ENCODE peak calls at places on chromosome 9, in ten cellular contexts. S is SJSA1, W is K562, M is SK-N-SH, B is stomach, G is GM23248, N is heart left ventricle, F is fibroblast of lung, C is H7, T is left lung. K is an unnamed sample.

GRCh38 chr9:100377015-100377414 is 24.3 kb upstream of the TEX10 start:
- DNase-seq in S (no peak), W (no peak), M (no peak), B (no peak), G (no peak), N (no peak), F (no peak), C (no peak), T (no peak), K (no peak)

GRCh38 chr9:99253772-99254431 is 31.8 kb downstream of the SEC61B start:
- DNase-seq in S (peak), W (peak), M (no peak), B (no peak), G (no peak), N (no peak), F (no peak), C (no peak), T (no peak), K (no peak)

GRCh38 chr9:37348917-37349316 is 73.6 kb upstream of the GRHPR start:
- DNase-seq in S (no peak), W (no peak), M (no peak), B (no peak), G (no peak), N (no peak), F (no peak), C (no peak), T (no peak), K (no peak)

GRCh38 chr9:116391306-116391900 is 237.8 kb downstream of the PAPPA start:
- DNase-seq in S (peak), W (no peak), M (no peak), B (no peak), G (peak), N (no peak), F (peak), C (no peak), T (no peak), K (no peak)

GRCh38 chr9:22158983-22159382 is 149.9 kb upstream of the CDKN2B start:
- DNase-seq in S (no peak), W (no peak), M (no peak), B (peak), G (peak), N (no peak), F (peak), C (no peak), T (peak), K (no peak)

GRCh38 chr9:3525088-3525835 is 539 bp downstream of the RFX3 start:
- DNase-seq in S (peak), W (no peak), M (peak), B (no peak), G (peak), N (peak), F (no peak), C (peak), T (peak), K (no peak)

GRCh38 chr9:6873862-6874261 is 116.1 kb downstream of the KDM4C start:
- DNase-seq in S (peak), W (no peak), M (no peak), B (no peak), G (peak), N (no peak), F (peak), C (no peak), T (no peak), K (no peak)

GRCh38 chr9:21684231-21684630 is 118.2 kb upstream of the MTAP start:
- DNase-seq in S (no peak), W (no peak), M (no peak), B (no peak), G (no peak), N (no peak), F (no peak), C (no peak), T (no peak), K (no peak)

GRCh38 chr9:122029898-122030297 is 63.2 kb downstream of the TTLL11 start:
- DNase-seq in S (no peak), W (no peak), M (no peak), B (no peak), G (peak), N (no peak), F (no peak), C (no peak), T (no peak), K (no peak)

GRCh38 chr9:127716412-127716811 is 533 bp downstream of the TTC16 start:
- DNase-seq in S (no peak), W (no peak), M (no peak), B (no peak), G (no peak), N (no peak), F (no peak), C (no peak), T (no peak), K (no peak)

GRCh38 chr9:117555964-117556629 is 141.2 kb upstream of the ASTN2 start:
- DNase-seq in S (peak), W (peak), M (peak), B (peak), G (peak), N (no peak), F (no peak), C (peak), T (peak), K (peak)

GRCh38 chr9:89742660-89743059 is 137.8 kb downstream of the GADD45G start:
- DNase-seq in S (no peak), W (no peak), M (no peak), B (no peak), G (no peak), N (no peak), F (no peak), C (no peak), T (no peak), K (no peak)

GRCh38 chr9:113310538-113310937 is 7.4 kb upstream of the RNF183 start:
- DNase-seq in S (no peak), W (no peak), M (no peak), B (no peak), G (peak), N (no peak), F (no peak), C (no peak), T (no peak), K (no peak)

GRCh38 chr9:69035438-69036316 is at the start of gene FXN:
- DNase-seq in S (peak), W (peak), M (peak), B (peak), G (peak), N (peak), F (peak), C (peak), T (peak), K (peak)

GRCh38 chr9:2809692-2810423 is 34.0 kb downstream of the PUM3 start:
- DNase-seq in S (peak), W (no peak), M (no peak), B (no peak), G (peak), N (no peak), F (peak), C (peak), T (no peak), K (peak)

GRCh38 chr9:128361296-128361980 is 9.7 kb upstream of the URM1 start:
- DNase-seq in S (no peak), W (no peak), M (no peak), B (no peak), G (peak), N (no peak), F (no peak), C (no peak), T (no peak), K (no peak)

GRCh38 chr9:98654247-98654646 is 54.5 kb downstream of the GABBR2 start:
- DNase-seq in S (no peak), W (no peak), M (no peak), B (no peak), G (peak), N (no peak), F (peak), C (no peak), T (no peak), K (no peak)

GRCh38 chr9:112867275-112867991 is 23.2 kb downstream of the SLC46A2 start:
- DNase-seq in S (peak), W (peak), M (no peak), B (no peak), G (peak), N (no peak), F (peak), C (no peak), T (no peak), K (no peak)

GRCh38 chr9:109779711-109780452 is at the start of gene PALM2AKAP2:
- DNase-seq in S (peak), W (no peak), M (peak), B (no peak), G (peak), N (peak), F (peak), C (peak), T (peak), K (no peak)

GRCh38 chr9:36268007-36268427 is 9.8 kb upstream of the GNE start:
- DNase-seq in S (peak), W (no peak), M (no peak), B (no peak), G (peak), N (no peak), F (peak), C (no peak), T (no peak), K (no peak)

GRCh38 chr9:129008469-129008965 is 19.6 kb downstream of the SH3GLB2 start:
- DNase-seq in S (no peak), W (no peak), M (no peak), B (no peak), G (no peak), N (peak), F (no peak), C (peak), T (peak), K (no peak)

GRCh38 chr9:84589514-84589913 is 80.0 kb upstream of the NTRK2 start:
- DNase-seq in S (no peak), W (no peak), M (no peak), B (no peak), G (no peak), N (no peak), F (no peak), C (no peak), T (no peak), K (no peak)

GRCh38 chr9:24841993-24842392 is 296.3 kb upstream of the IZUMO3 start:
- DNase-seq in S (no peak), W (no peak), M (no peak), B (no peak), G (no peak), N (no peak), F (no peak), C (no peak), T (no peak), K (no peak)

GRCh38 chr9:36759141-36759540 is 186.4 kb downstream of the MELK start:
- DNase-seq in S (no peak), W (no peak), M (no peak), B (no peak), G (no peak), N (no peak), F (no peak), C (no peak), T (no peak), K (no peak)

GRCh38 chr9:127390563-127390962 is 6.4 kb upstream of the SLC2A8 start:
- DNase-seq in S (no peak), W (peak), M (no peak), B (no peak), G (no peak), N (peak), F (no peak), C (no peak), T (no peak), K (no peak)

GRCh38 chr9:17906841-17907779 is 328.2 kb downstream of the SH3GL2 start:
- DNase-seq in S (no peak), W (no peak), M (peak), B (peak), G (no peak), N (peak), F (no peak), C (peak), T (peak), K (no peak)

GRCh38 chr9:135440620-135441019 is 39.0 kb upstream of the PPP1R26 start:
- DNase-seq in S (no peak), W (peak), M (no peak), B (peak), G (no peak), N (no peak), F (no peak), C (peak), T (no peak), K (no peak)
- H3K4me3 ChIP-seq in S (no peak), W (peak), M (no peak), B (no peak), G (no peak), N (no peak), F (no peak), C (no peak), T (no peak), K (no peak)

GRCh38 chr9:81826541-81826906 is 101.7 kb upstream of the SPATA31D4 start:
- DNase-seq in S (no peak), W (no peak), M (no peak), B (no peak), G (no peak), N (peak), F (peak), C (no peak), T (no peak), K (no peak)
- H3K4me3 ChIP-seq in S (no peak), W (no peak), M (no peak), B (no peak), G (no peak), N (no peak), F (no peak), C (no peak), T (no peak), K (no peak)

GRCh38 chr9:74770508-74771261 is 117.0 kb downstream of the TRPM6 start:
- DNase-seq in S (no peak), W (peak), M (peak), B (peak), G (peak), N (no peak), F (no peak), C (peak), T (peak), K (peak)
- H3K4me3 ChIP-seq in S (no peak), W (peak), M (peak), B (no peak), G (no peak), N (no peak), F (no peak), C (no peak), T (no peak), K (no peak)

GRCh38 chr9:1042466-1042865 is 7.7 kb upstream of the DMRT2 start:
- DNase-seq in S (no peak), W (no peak), M (peak), B (no peak), G (no peak), N (no peak), F (no peak), C (peak), T (peak), K (peak)
- H3K4me3 ChIP-seq in S (no peak), W (no peak), M (peak), B (peak), G (no peak), N (peak), F (peak), C (peak), T (no peak), K (peak)

GRCh38 chr9:131748411-131748955 is 8.6 kb upstream of the RAPGEF1 start:
- DNase-seq in S (no peak), W (no peak), M (no peak), B (no peak), G (no peak), N (no peak), F (no peak), C (no peak), T (no peak), K (no peak)
- H3K4me3 ChIP-seq in S (no peak), W (no peak), M (no peak), B (no peak), G (no peak), N (no peak), F (no peak), C (no peak), T (no peak), K (no peak)

GRCh38 chr9:125447202-125447802 is 185.7 kb downstream of the GAPVD1 start:
- DNase-seq in S (no peak), W (no peak), M (no peak), B (no peak), G (no peak), N (no peak), F (no peak), C (peak), T (no peak), K (no peak)
- H3K4me3 ChIP-seq in S (no peak), W (no peak), M (no peak), B (no peak), G (no peak), N (no peak), F (no peak), C (no peak), T (no peak), K (no peak)

DNA sequence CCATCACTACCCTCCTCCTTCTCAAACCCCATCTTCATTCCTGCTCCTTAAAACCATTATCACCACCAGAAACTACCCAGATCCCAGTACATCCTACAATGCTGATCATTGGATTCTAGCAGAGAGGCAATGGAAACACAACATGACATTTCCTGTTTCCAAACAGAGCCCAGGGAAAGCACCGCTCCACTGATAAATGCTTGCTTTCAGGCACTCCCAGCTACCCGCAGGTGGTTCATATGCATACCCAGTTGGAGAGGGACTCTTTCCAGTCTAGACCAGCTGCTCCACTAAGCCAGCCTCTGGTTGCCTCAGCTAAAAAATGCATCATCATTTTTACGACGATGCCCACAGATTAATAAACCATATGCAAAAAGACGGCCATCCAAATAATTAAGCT is 39.2 kb upstream of the ACO1 start:
- DNase-seq in S (no peak), W (no peak), M (no peak), B (no peak), G (no peak), N (no peak), F (no peak), C (peak), T (no peak), K (no peak)
- H3K4me3 ChIP-seq in S (no peak), W (no peak), M (no peak), B (no peak), G (no peak), N (no peak), F (no peak), C (no peak), T (no peak), K (no peak)

K was measured in HAP-1.